ENCODE peak calls at places on chromosomes 1 and 21, in six cellular contexts. V is transverse colon, Y is heart left ventricle, L is body of pancreas, G is sigmoid colon, J is stomach. C is an unnamed sample.

GRCh38 chr1:154176341-154176740 is 15.6 kb downstream of the TPM3 start:
- DNase-seq in V (peak), Y (no peak), L (no peak), G (no peak), J (no peak), C (no peak)

GRCh38 chr1:160664573-160665051 is 17.8 kb upstream of the SLAMF1 start:
- DNase-seq in V (peak), Y (no peak), L (no peak), G (no peak), J (no peak), C (no peak)

GRCh38 chr1:41496080-41497055 is 11.9 kb upstream of the EDN2 start:
- DNase-seq in V (peak), Y (peak), L (peak), G (peak), J (peak), C (no peak)

GRCh38 chr1:227896710-227897655 is 50.7 kb downstream of the WNT9A start:
- DNase-seq in V (peak), Y (peak), L (peak), G (peak), J (peak), C (no peak)

GRCh38 chr1:56468472-56468871 is 110.9 kb downstream of the PLPP3 start:
- DNase-seq in V (no peak), Y (no peak), L (no peak), G (no peak), J (no peak), C (no peak)

GRCh38 chr1:43444151-43444826 is 9.4 kb downstream of the HYI start:
- DNase-seq in V (peak), Y (no peak), L (peak), G (no peak), J (no peak), C (no peak)

GRCh38 chr1:234408757-234409156 is 35.5 kb downstream of the COA6 start:
- DNase-seq in V (no peak), Y (no peak), L (no peak), G (no peak), J (no peak), C (no peak)

GRCh38 chr1:231194843-231195516 is 33.1 kb downstream of the TRIM67 start:
- DNase-seq in V (no peak), Y (no peak), L (peak), G (no peak), J (no peak), C (no peak)

GRCh38 chr1:9376886-9377333 is 84.2 kb downstream of the SPSB1 start:
- DNase-seq in V (peak), Y (no peak), L (peak), G (peak), J (no peak), C (no peak)

GRCh38 chr21:14988760-14989159 is 76.0 kb downstream of the NRIP1 start:
- DNase-seq in V (no peak), Y (no peak), L (no peak), G (no peak), J (no peak), C (no peak)

GRCh38 chr1:31627301-31627929 is 9.9 kb downstream of the HCRTR1 start:
- DNase-seq in V (peak), Y (peak), L (peak), G (no peak), J (peak), C (no peak)

GRCh38 chr1:7831458-7831857 is 21.4 kb downstream of the UTS2 start:
- DNase-seq in V (no peak), Y (no peak), L (no peak), G (no peak), J (no peak), C (no peak)

GRCh38 chr1:152580433-152580832 is at the start of gene LCE3D:
- DNase-seq in V (no peak), Y (no peak), L (no peak), G (no peak), J (no peak), C (no peak)

GRCh38 chr1:63435136-63435535 is 67.7 kb downstream of the ALG6 start:
- DNase-seq in V (no peak), Y (no peak), L (no peak), G (no peak), J (no peak), C (no peak)

GRCh38 chr1:225845633-225846259 is 35.8 kb downstream of the EPHX1 start:
- DNase-seq in V (peak), Y (peak), L (peak), G (peak), J (peak), C (no peak)
- H3K27ac ChIP-seq in V (peak), Y (peak), L (peak), G (peak), J (peak), C (peak)

DNA sequence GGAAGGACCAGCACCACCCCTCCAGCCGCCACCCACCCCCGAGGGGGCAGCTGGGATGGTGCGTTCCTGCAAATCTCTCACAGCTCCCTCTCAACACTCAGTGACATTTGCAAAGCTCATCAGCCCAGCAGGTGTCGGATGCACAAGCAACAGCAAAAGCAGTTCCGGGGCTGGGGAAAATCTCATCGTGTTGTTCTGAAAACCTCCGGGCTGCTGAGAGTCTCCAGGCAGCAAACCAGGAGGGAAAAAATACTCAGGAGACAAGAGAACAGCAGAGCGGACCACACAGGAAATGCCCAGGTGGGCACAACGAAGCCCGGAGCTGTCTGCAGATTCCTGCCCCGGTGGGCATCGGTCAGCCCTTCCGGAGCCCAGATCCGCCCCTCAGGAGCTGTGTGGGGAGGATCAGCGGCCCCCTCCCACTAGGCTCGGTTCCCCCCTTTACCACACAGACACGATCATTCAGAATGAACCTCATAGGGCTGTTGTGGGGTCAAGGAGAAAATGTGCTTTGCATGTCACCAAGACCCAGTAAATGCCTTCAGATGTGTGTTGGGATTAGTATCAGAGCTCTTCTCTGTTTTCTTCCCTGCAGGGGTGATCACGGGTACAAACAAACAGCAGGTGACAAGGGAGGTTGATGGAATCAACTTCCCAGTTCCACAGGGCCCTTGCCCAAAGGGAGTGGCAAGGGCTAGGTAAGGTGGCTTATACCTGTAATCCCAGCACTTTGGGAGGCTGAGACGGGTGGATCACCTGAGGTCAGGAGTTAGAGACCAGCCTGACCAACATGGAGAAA is 127.0 kb upstream of the TIAM1 start:
- DNase-seq in V (no peak), Y (no peak), L (no peak), G (no peak), J (no peak), C (no peak)
- H3K4me3 ChIP-seq in V (no peak), Y (no peak), L (no peak), G (no peak), J (no peak), C (no peak)

DNA sequence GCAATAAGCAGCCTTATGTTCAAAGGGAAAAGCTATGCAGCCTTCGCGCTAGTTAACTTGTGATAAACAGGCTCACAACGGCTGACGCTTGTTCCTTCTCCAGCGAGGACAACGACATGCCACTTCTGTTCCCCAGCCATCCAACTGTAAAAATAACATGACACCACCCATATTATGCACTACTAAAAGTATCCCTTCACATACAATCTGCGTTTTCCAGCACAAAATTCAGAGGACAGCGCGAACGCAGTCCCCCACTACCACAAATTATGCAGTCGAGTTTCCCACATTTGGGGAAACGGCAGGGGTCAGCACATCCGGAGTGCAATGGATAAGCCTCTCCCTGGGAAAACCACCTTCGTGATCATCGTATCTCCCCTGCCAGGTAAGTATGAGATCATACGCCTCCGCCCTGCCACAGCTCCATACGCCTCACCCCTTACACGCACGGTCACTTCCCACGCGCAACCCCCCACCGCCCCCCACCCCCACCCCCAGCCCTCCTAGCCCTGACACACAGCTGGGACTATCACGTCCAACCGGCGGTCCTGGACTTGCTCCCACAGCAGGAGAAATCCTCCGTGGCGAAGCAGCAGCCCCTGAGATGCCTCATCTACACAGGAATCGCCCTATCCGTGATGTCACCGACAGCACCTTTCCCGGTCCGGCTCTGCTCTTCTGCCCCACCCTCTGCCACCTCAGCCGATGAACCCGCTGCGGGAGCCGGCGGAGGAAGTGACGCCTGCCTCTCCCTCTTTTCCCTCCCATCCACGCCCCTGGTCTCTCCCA is 120.8 kb downstream of the PPIAL4G start:
- DNase-seq in V (peak), Y (no peak), L (peak), G (no peak), J (peak), C (no peak)
- TF ChIP-seq POLR2A in V (peak), Y (no peak), L (no peak), G (no peak), J (no peak), C (no peak)

GRCh38 chr1:150235436-150235851 is 468 bp downstream of the ANP32E start:
- DNase-seq in V (peak), Y (no peak), L (no peak), G (no peak), J (no peak), C (no peak)

GRCh38 chr1:150233359-150234308 is 2.3 kb downstream of the ANP32E start:
- DNase-seq in V (no peak), Y (no peak), L (no peak), G (no peak), J (no peak), C (no peak)

GRCh38 chr1:150235852-150236613 is at the start of gene ANP32E:
- DNase-seq in V (peak), Y (peak), L (peak), G (peak), J (peak), C (peak)

GRCh38 chr1:150234647-150235435 is 1.1 kb downstream of the ANP32E start:
- DNase-seq in V (peak), Y (peak), L (peak), G (peak), J (peak), C (peak)

DNA sequence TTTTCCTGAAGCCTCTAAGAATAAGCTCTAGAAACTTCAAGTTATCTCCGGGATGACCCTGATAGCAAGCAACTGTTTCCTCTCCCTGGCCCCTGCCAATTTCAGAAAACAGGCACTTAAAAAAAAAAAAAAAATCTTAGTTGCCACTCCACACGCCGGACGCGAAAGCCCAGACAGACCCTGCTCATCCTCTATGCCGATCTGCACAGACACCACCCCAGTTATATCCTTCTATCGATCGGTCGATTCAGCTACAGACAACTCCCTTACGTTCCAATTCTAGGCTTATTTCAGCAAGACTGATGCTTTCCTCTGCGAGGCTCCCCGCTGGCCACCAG is 1.6 kb downstream of the ANP32E start:
- DNase-seq in V (no peak), Y (no peak), L (no peak), G (no peak), J (no peak), C (no peak)
- H3K27ac ChIP-seq in V (peak), Y (peak), L (peak), G (peak), J (peak), C (peak)